ENCODE peak calls at places on chromosomes 6 and 20, in four cellular contexts. U is lower leg skin, I is brain microvascular endothelial cell, W is heart right ventricle. K is an unnamed sample.
A peak's percentile ranks its signal among the peaks of the same experiment; 100 is the strongest.

GRCh38 chr6:142696689-142697088 is 248.3 kb downstream of the HIVEP2 start:
- DNase-seq in U (no peak), I (no peak), W (no peak), K (no peak)

GRCh38 chr20:41072099-41072798 is 43.6 kb downstream of the TOP1 start:
- DNase-seq in U (peak; percentile 29), I (peak; percentile 79), W (peak; percentile 18), K (no peak)

GRCh38 chr6:28943557-28944411 is 20.0 kb upstream of the TRIM27 start:
- DNase-seq in U (no peak), I (peak; percentile 60), W (peak; percentile 79), K (no peak)

GRCh38 chr20:19310541-19310940 is 98.1 kb downstream of the SLC24A3 start:
- DNase-seq in U (no peak), I (no peak), W (no peak), K (no peak)

GRCh38 chr6:16518265-16518664 is 243.0 kb downstream of the ATXN1 start:
- DNase-seq in U (no peak), I (no peak), W (no peak), K (no peak)

GRCh38 chr20:19026121-19026878 is 186.1 kb upstream of the SLC24A3 start:
- DNase-seq in U (peak; percentile 13), I (no peak), W (peak; percentile 57), K (no peak)

GRCh38 chr6:35552285-35552917 is 39.7 kb upstream of the TULP1 start:
- DNase-seq in U (no peak), I (peak; percentile 45), W (no peak), K (no peak)

GRCh38 chr6:168333039-168333438 is 13.5 kb upstream of the DACT2 start:
- DNase-seq in U (no peak), I (no peak), W (no peak), K (no peak)

GRCh38 chr6:45661667-45662066 is 283.9 kb upstream of the SUPT3H start:
- DNase-seq in U (no peak), I (peak; percentile 84), W (no peak), K (no peak)

GRCh38 chr6:157036245-157036681 is 259.1 kb downstream of the ARID1B start:
- DNase-seq in U (peak; percentile 80), I (no peak), W (no peak), K (no peak)

GRCh38 chr6:4348462-4349112 is 213.2 kb upstream of the ECI2 start:
- DNase-seq in U (no peak), I (no peak), W (no peak), K (no peak)

GRCh38 chr6:166221636-166222035 is 54.0 kb upstream of the TBXT start:
- DNase-seq in U (no peak), I (no peak), W (no peak), K (no peak)

GRCh38 chr6:105890521-105891244 is 195.5 kb upstream of the PRDM1 start:
- DNase-seq in U (no peak), I (no peak), W (no peak), K (no peak)

GRCh38 chr6:138618168-138618567 is 118.9 kb upstream of the NHSL1 start:
- DNase-seq in U (no peak), I (no peak), W (no peak), K (no peak)

GRCh38 chr6:113381232-113381631 is 475.9 kb upstream of the MARCKS start:
- DNase-seq in U (no peak), I (no peak), W (no peak), K (no peak)
- TF ChIP-seq CTCF in U (no peak), I (no peak), W (no peak), K (no peak)

DNA sequence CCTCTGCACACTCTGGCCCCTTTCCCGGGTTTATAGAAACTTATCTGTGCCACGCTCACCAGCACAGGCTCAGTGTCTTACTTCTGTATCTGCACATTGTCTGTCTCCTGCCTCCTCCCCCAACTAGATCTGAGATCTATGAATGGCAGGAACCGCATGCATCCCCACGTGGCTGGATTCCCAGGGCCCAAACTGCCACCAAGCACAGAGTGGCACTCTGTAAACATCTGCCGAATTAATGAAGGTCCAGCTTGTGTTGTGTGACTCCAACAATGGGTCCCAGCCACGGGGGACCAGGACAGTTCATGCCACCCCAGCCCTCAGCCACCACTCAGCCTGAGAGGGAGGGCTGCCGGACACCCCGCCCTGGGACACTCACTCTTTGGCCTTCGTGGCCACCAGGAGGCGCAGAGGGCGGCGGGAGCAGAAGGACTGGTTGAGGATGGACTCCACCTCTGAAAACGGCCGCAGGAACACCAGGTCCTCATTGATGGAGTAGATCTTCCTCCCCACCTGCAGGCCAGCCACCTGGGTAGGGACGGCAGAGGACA is 171.1 kb downstream of the PREX1 start:
- DNase-seq in U (no peak), I (no peak), W (no peak), K (no peak)
- TF ChIP-seq CTCF in U (no peak), I (peak; percentile 45), W (no peak), K (no peak)

DNA sequence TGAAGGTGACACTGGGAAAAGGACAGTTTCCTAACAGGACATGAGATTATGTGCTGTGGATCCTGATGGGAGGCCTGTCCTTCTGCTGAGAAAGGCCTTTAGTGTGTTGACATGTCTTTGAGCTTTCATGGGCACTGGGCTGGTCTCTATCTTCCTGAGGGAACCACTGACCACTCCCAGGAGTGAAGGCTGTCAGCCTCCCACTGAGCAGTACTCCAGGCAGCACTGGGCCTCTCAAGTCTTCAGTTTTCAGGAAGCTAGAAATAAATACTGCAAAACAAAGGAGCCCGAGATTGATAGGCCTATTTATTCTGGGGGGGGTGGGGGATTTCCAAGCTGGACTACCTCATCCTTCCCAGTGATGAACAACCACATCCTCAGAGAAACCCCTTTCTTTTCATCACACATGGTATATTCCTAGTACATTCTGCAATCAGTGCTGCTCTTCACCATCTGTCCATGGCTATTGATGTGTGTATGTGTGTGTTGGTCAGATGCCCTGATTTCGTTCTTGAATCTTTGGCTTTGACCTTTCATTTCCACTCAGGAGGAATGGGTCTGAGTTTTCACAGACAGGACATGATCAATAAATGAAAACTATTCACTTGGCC is 180.9 kb upstream of the SPTLC3 start:
- DNase-seq in U (no peak), I (no peak), W (no peak), K (no peak)
- TF ChIP-seq CTCF in U (no peak), I (no peak), W (no peak), K (no peak)

DNA sequence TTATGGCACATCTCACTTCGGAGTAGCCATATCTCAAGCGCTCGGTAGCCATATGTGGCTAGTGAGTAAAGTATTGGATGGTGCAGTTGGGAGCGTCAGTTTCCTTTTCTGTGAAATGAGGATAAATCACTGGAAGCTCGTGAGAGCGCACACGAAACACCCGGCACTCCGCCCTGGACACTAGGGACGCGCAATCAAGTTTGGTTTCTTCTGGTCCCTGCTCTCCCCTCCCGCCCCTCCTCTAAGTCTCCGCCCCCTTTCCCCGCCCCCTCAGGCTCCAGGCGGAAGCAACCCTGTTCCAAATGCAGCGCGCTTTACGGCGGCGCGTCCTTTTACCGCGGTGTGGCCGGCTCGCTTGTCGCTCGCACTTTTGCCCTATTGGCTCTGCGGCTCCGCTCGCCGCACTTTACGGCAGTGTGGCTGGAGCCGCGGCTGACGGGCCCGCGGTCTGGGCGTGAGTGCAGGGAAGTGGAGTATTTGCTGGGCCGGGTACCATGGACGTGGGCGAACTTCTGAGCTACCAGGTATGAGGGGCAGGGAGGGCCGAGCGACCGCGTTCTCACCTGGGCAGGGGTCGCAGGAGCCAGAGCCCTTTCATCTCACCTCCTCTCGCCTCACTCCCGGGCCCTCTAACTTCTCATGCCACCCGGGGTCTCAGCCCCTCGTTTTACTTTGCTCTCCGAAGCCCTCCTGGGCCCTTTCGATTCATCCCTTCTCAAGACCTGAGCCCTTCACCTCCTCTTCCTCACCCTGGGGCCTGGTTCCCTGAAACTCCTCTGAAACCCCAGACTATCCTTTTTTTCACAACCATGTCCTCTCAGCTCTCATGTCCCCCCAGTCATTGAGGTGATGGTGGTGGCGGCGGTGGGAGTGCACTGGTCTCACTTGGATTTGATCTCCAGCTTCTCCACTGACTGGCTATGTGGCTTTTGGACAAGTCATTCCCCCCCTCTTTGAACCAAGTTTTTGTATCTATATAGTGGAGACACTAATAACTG is at the start of gene CTNNBL1:
- DNase-seq in U (peak; percentile 97), I (peak; percentile 97), W (peak; percentile 98), K (peak; percentile 96)
- TF ChIP-seq CTCF in U (no peak), I (no peak), W (no peak), K (no peak)

GRCh38 chr20:45456632-45457031 is 12.9 kb upstream of the WFDC2 start:
- DNase-seq in U (no peak), I (no peak), W (no peak), K (no peak)
- TF ChIP-seq CTCF in U (no peak), I (peak; percentile 51), W (no peak), K (no peak)

GRCh38 chr6:31713465-31713864 is 1.7 kb upstream of the LY6G6D start:
- DNase-seq in U (no peak), I (no peak), W (no peak), K (no peak)

GRCh38 chr6:31711233-31711632 is 3.9 kb upstream of the LY6G6D start:
- DNase-seq in U (no peak), I (no peak), W (no peak), K (no peak)

GRCh38 chr6:31713991-31714684 is 1.0 kb upstream of the LY6G6D start:
- DNase-seq in U (no peak), I (no peak), W (no peak), K (no peak)

GRCh38 chr6:31710490-31711219 is 4.0 kb downstream of the LY6G6F start:
- DNase-seq in U (no peak), I (no peak), W (no peak), K (no peak)

GRCh38 chr6:31712296-31712695 is 2.9 kb upstream of the LY6G6D start:
- DNase-seq in U (no peak), I (no peak), W (peak; percentile 15), K (no peak)
- TF ChIP-seq CTCF in U (no peak), I (peak; percentile 17), W (no peak), K (peak; percentile 26)

GRCh38 chr6:116210316-116210715 is 43.6 kb downstream of the TSPYL4 start:
- DNase-seq in U (no peak), I (no peak), W (no peak), K (no peak)
- TF ChIP-seq CTCF in U (no peak), I (no peak), W (no peak), K (no peak)

GRCh38 chr6:161694995-161695394 is 421.1 kb upstream of the AGPAT4 start:
- DNase-seq in U (no peak), I (peak; percentile 34), W (no peak), K (no peak)
- TF ChIP-seq CTCF in U (no peak), I (peak; percentile 65), W (no peak), K (no peak)

GRCh38 chr20:11098888-11099287 is 425.1 kb upstream of the JAG1 start:
- DNase-seq in U (no peak), I (no peak), W (no peak), K (no peak)
- TF ChIP-seq CTCF in U (no peak), I (peak; percentile 49), W (no peak), K (no peak)

GRCh38 chr6:31345026-31345730 is 11.8 kb downstream of the HLA-B start:
- DNase-seq in U (no peak), I (no peak), W (no peak), K (no peak)
- TF ChIP-seq CTCF in U (no peak), I (peak; percentile 9), W (no peak), K (no peak)

K was measured in CD14-positive monocyte.